ENCODE peak calls at places on chromosomes 2 and 18, in six cellular contexts. Q is neuronal stem cell, D is mesenchymal stem cell, T is IMR-90, C is H1, F is mesendoderm. E is an unnamed sample.

GRCh38 chr2:65096948-65097347 is 33.0 kb downstream of the RAB1A start:
- DNase-seq in Q (no peak), D (peak), T (peak), C (no peak), F (no peak), E (no peak)

GRCh38 chr18:76495435-76496199 is 575 bp upstream of the ZNF516 start:
- DNase-seq in Q (peak), D (peak), T (peak), C (no peak), F (peak), E (peak)

GRCh38 chr2:30883184-30883583 is 75.9 kb upstream of the CAPN13 start:
- DNase-seq in Q (no peak), D (no peak), T (no peak), C (no peak), F (peak), E (no peak)

GRCh38 chr2:85765081-85765731 is 11.4 kb downstream of the ATOH8 start:
- DNase-seq in Q (peak), D (peak), T (no peak), C (no peak), F (peak), E (peak)

GRCh38 chr2:170073288-170073687 is 104.7 kb upstream of the MYO3B start:
- DNase-seq in Q (no peak), D (no peak), T (peak), C (no peak), F (no peak), E (no peak)

GRCh38 chr2:37457401-37457901 is 113.0 kb downstream of the QPCT start:
- DNase-seq in Q (no peak), D (peak), T (peak), C (no peak), F (no peak), E (no peak)

GRCh38 chr18:28786941-28787340 is 610.0 kb upstream of the CDH2 start:
- DNase-seq in Q (no peak), D (no peak), T (peak), C (no peak), F (no peak), E (no peak)

GRCh38 chr2:240702640-240703011 is 11.0 kb downstream of the AQP12A start:
- DNase-seq in Q (no peak), D (no peak), T (no peak), C (no peak), F (no peak), E (no peak)

GRCh38 chr2:42971947-42972736 is 179.8 kb upstream of the HAAO start:
- DNase-seq in Q (no peak), D (peak), T (peak), C (no peak), F (peak), E (no peak)

GRCh38 chr2:36408198-36408703 is 52.7 kb downstream of the CRIM1 start:
- DNase-seq in Q (peak), D (peak), T (peak), C (peak), F (peak), E (peak)

GRCh38 chr18:79933765-79934164 is 17.7 kb downstream of the SLC66A2 start:
- DNase-seq in Q (no peak), D (peak), T (no peak), C (no peak), F (peak), E (peak)

GRCh38 chr18:43271593-43272432 is 5.5 kb downstream of the SYT4 start:
- DNase-seq in Q (peak), D (peak), T (peak), C (no peak), F (peak), E (no peak)

GRCh38 chr2:39243469-39244123 is at the start of gene CDKL4:
- DNase-seq in Q (no peak), D (no peak), T (no peak), C (no peak), F (no peak), E (no peak)

GRCh38 chr2:235378261-235378660 is 115.6 kb upstream of the AGAP1 start:
- DNase-seq in Q (no peak), D (no peak), T (peak), C (no peak), F (no peak), E (no peak)

GRCh38 chr2:231661422-231662027 is 46.8 kb upstream of the PTMA start:
- DNase-seq in Q (no peak), D (no peak), T (no peak), C (no peak), F (no peak), E (no peak)

GRCh38 chr2:73984203-73984921 is at the start of gene TET3:
- DNase-seq in Q (no peak), D (no peak), T (no peak), C (no peak), F (no peak), E (peak)

GRCh38 chr2:209525834-209526281 is 102.0 kb downstream of the MAP2 start:
- DNase-seq in Q (no peak), D (peak), T (peak), C (no peak), F (no peak), E (no peak)

GRCh38 chr2:105380432-105381118 is 18.3 kb downstream of the FHL2 start:
- DNase-seq in Q (no peak), D (peak), T (peak), C (no peak), F (no peak), E (no peak)

GRCh38 chr18:45978084-45978483 is 11.0 kb upstream of the EPG5 start:
- DNase-seq in Q (no peak), D (no peak), T (no peak), C (peak), F (peak), E (peak)

GRCh38 chr2:84958135-84959044 is 12.6 kb upstream of the KCMF1 start:
- DNase-seq in Q (peak), D (peak), T (peak), C (peak), F (peak), E (peak)

GRCh38 chr2:220708366-220708765 is 863.7 kb downstream of the EPHA4 start:
- DNase-seq in Q (no peak), D (peak), T (peak), C (no peak), F (no peak), E (no peak)

GRCh38 chr2:54709341-54709809 is 14.1 kb upstream of the EML6 start:
- DNase-seq in Q (no peak), D (no peak), T (no peak), C (no peak), F (no peak), E (peak)

GRCh38 chr2:7031424-7032245 is 114.4 kb downstream of the RNF144A start:
- DNase-seq in Q (no peak), D (no peak), T (no peak), C (no peak), F (no peak), E (no peak)

GRCh38 chr2:116719841-116720240 is 1094.7 kb upstream of the DDX18 start:
- DNase-seq in Q (no peak), D (peak), T (no peak), C (no peak), F (no peak), E (no peak)

GRCh38 chr2:138780451-138780880 is 276 bp upstream of the NXPH2 start:
- DNase-seq in Q (peak), D (no peak), T (no peak), C (no peak), F (peak), E (no peak)

GRCh38 chr2:86521922-86522321 is 41.3 kb downstream of the CHMP3 start:
- DNase-seq in Q (no peak), D (no peak), T (no peak), C (no peak), F (no peak), E (no peak)

GRCh38 chr2:215737496-215737895 is 275.9 kb downstream of the MREG start:
- DNase-seq in Q (no peak), D (no peak), T (no peak), C (peak), F (peak), E (peak)

GRCh38 chr2:149561309-149561926 is 26.2 kb downstream of the MMADHC start:
- DNase-seq in Q (peak), D (peak), T (peak), C (no peak), F (peak), E (no peak)

GRCh38 chr2:80062298-80062697 is 242.3 kb downstream of the LRRTM1 start:
- DNase-seq in Q (no peak), D (no peak), T (no peak), C (no peak), F (no peak), E (no peak)

GRCh38 chr2:80058562-80058961 is 246.0 kb downstream of the LRRTM1 start:
- DNase-seq in Q (no peak), D (no peak), T (no peak), C (peak), F (peak), E (peak)

GRCh38 chr2:80059381-80059907 is 245.1 kb downstream of the LRRTM1 start:
- DNase-seq in Q (no peak), D (no peak), T (no peak), C (no peak), F (no peak), E (no peak)

DNA sequence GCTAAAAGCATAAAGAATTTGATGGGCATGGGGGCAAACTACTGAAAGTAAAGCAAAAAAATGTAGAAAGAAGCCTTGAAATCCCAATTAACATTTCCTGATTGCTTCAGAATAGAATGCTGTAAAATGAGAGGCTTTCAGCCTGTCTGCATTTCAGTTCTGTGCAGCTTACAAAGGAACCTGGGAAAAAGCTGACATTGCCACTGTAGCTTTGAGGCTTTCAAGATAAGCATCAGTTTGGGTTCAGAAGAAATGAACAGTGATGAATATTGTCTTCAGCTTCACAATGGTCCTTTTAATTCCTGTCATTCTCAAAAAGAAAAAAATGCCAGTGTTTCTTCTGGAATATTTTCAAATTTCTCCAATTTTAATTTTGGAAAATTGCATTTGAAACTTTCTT is 242.7 kb downstream of the LRRTM1 start:
- DNase-seq in Q (no peak), D (no peak), T (no peak), C (no peak), F (no peak), E (no peak)
- H2BK15ac ChIP-seq in Q (no peak), D (no peak), T (no peak), C (no peak), F (no peak), E (no peak)

DNA sequence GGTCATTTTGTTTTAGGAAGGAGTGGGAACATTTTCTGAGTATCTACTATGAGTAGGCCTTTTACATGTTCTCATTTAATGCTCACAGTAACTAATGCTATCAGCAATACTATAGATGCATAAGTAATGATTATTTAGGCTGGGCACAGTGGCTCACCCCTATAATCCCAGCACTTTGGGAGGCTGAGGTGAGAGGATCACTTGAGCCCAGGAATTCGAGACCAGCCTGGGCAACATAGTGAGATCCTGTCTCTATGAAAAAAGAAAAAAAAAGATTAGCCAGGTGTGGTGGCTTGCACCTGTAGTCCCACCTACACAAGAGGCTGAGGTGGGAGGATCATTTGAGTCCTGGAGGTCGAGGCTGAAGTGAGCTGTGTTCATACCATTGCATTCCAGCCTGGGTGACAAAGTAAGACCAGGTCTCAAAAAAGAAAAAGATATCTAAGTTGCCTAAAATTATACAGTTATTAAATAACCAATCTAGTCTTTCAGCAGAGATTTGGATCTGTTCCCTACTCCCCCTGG is 4.8 kb downstream of the FMNL2 start:
- DNase-seq in Q (no peak), D (no peak), T (no peak), C (no peak), F (no peak), E (no peak)
- H3K4me2 ChIP-seq in Q (no peak), D (no peak), T (no peak), C (no peak), F (no peak), E (no peak)

GRCh38 chr2:27241761-27242613 is 20.9 kb downstream of the SLC30A3 start:
- DNase-seq in Q (no peak), D (no peak), T (no peak), C (no peak), F (no peak), E (no peak)
- H2BK15ac ChIP-seq in Q (no peak), D (no peak), T (no peak), C (no peak), F (no peak), E (no peak)

GRCh38 chr18:37484893-37485834 is 80.4 kb downstream of the CELF4 start:
- DNase-seq in Q (peak), D (peak), T (peak), C (peak), F (peak), E (peak)
- H3K4me2 ChIP-seq in Q (peak), D (no peak), T (no peak), C (peak), F (peak), E (peak)

GRCh38 chr2:24957976-24958375 is 13.8 kb downstream of the DNAJC27 start:
- DNase-seq in Q (no peak), D (no peak), T (no peak), C (no peak), F (no peak), E (no peak)
- H2BK15ac ChIP-seq in Q (no peak), D (no peak), T (no peak), C (no peak), F (no peak), E (no peak)

DNA sequence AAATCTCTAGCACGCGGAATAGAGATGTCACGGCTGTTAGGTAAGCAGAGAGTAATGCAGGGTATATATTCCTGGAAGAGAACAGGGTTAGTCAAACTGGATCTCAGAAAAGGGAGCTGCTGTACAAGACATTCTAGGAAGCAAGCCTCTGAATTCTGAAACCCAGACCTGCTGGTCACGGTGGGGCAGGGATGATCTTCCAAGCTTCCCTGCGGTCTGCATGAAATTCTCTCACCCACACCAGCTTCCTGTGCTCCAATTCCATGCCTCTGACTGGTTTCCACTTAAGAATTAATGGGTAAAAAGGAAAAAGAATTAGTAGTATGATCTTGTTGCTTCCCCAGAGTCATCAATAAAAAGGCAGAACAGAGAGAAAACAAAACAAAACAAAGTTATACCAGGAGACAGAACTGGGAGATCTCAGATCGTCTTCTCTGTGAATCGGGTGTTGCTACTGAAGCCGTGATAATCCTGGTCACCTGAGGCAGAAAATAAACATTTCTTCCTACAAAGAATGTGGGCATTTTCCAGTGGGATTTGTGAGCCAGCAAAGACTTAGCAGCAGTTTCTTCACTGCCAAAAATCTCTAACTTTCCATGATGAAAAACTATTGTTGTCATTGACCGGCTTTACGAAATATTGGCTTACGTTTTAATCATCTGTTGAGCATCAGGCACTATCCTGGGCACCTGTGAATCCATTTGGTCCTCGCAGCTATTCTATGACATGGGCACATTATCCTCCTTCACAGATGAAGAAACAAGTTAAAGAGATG is 5.3 kb upstream of the CYP27C1 start:
- DNase-seq in Q (no peak), D (peak), T (peak), C (no peak), F (peak), E (no peak)
- H3K4me2 ChIP-seq in Q (no peak), D (peak), T (peak), C (no peak), F (no peak), E (no peak)

DNA sequence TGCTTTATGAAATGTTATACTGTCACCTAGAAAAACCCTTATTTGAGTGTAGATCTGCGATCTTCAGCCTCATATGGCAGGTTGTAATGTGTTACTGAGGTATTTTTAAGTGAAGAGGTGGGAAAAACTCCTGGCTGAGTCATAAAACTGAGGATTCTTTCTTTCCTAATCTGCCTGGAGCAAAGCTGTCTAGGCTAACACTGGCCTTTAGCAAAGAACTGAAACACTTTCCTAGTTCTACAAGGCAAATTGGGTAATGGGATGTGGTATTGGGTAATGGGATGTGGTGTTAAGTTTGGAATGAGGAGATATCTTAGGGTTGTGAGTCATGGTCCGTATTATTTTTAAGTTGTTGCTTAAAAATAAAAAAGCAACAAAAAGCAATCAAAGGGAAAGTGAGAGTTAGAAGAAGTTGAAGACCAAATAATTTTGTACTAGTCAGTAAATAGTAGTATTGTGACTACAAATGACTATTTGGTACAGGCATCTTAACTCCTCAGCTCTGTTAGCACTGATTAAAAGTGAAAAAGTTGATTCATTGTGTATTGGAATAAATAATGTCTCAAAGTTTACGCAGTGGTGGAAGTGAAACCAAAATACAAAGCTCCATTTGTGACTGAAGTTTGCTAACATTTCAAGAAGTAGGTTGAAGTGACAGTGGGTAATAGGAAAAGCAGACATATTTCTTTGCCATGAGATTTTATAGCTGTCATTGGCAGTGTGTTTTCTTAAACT is 216.8 kb downstream of the CAMKMT start:
- DNase-seq in Q (no peak), D (peak), T (peak), C (no peak), F (no peak), E (no peak)
- H2BK15ac ChIP-seq in Q (no peak), D (no peak), T (no peak), C (no peak), F (no peak), E (no peak)

GRCh38 chr2:109174214-109174613 is 45.2 kb downstream of the SH3RF3 start:
- DNase-seq in Q (no peak), D (no peak), T (no peak), C (no peak), F (no peak), E (no peak)
- H3K4me2 ChIP-seq in Q (no peak), D (no peak), T (peak), C (no peak), F (no peak), E (no peak)